ENCODE peak calls at places on chromosomes 2 and 18, in four cellular contexts. O, Y, S and L are unnamed samples.

GRCh38 chr18:37852464-37852863 is 286.9 kb upstream of the CELF4 start:
- DNase-seq in O (no peak), Y (no peak), S (no peak), L (no peak)

GRCh38 chr2:175180701-175181103 is 808 bp downstream of the ATP5MC3 start:
- DNase-seq in O (peak), Y (no peak), S (no peak), L (no peak)

GRCh38 chr18:7325126-7325430 is 94.2 kb downstream of the LRRC30 start:
- DNase-seq in O (no peak), Y (no peak), S (no peak), L (no peak)

GRCh38 chr2:159982270-159982669 is 80.1 kb downstream of the PLA2R1 start:
- DNase-seq in O (peak), Y (no peak), S (peak), L (peak)

GRCh38 chr18:48318481-48318880 is 90.7 kb downstream of the ZBTB7C start:
- DNase-seq in O (no peak), Y (no peak), S (no peak), L (no peak)

GRCh38 chr2:225270053-225270452 is 129.5 kb upstream of the NYAP2 start:
- DNase-seq in O (peak), Y (no peak), S (no peak), L (no peak)

GRCh38 chr2:33441235-33441810 is 35.1 kb upstream of the RASGRP3 start:
- DNase-seq in O (peak), Y (peak), S (peak), L (peak)

GRCh38 chr2:29841386-29842004 is 79.9 kb downstream of the ALK start:
- DNase-seq in O (peak), Y (no peak), S (no peak), L (peak)

GRCh38 chr2:16633632-16634430 is 31.8 kb downstream of the CYRIA start:
- DNase-seq in O (no peak), Y (no peak), S (no peak), L (peak)

GRCh38 chr2:96815326-96816126 is 542 bp upstream of the CNNM3 start:
- DNase-seq in O (peak), Y (peak), S (no peak), L (peak)

GRCh38 chr2:6866239-6866745 is 585 bp upstream of the CMPK2 start:
- DNase-seq in O (no peak), Y (peak), S (no peak), L (no peak)

GRCh38 chr18:37701967-37702366 is 136.4 kb upstream of the CELF4 start:
- DNase-seq in O (peak), Y (no peak), S (no peak), L (no peak)

GRCh38 chr18:51621103-51621969 is 423.9 kb upstream of the MEX3C start:
- DNase-seq in O (peak), Y (no peak), S (no peak), L (peak)

GRCh38 chr2:88765154-88765948 is 73.9 kb downstream of the RPIA start:
- DNase-seq in O (peak), Y (no peak), S (no peak), L (no peak)

GRCh38 chr2:212416126-212416525 is 122.5 kb downstream of the ERBB4 start:
- DNase-seq in O (no peak), Y (no peak), S (no peak), L (no peak)

GRCh38 chr2:176585791-176586190 is 316.5 kb downstream of the MTX2 start:
- DNase-seq in O (no peak), Y (no peak), S (no peak), L (peak)

GRCh38 chr2:33835926-33836325 is 236.8 kb upstream of the FAM98A start:
- DNase-seq in O (no peak), Y (no peak), S (no peak), L (no peak)

GRCh38 chr2:112121682-112122254 is 16.4 kb upstream of the FBLN7 start:
- DNase-seq in O (peak), Y (no peak), S (peak), L (peak)

GRCh38 chr2:239261336-239261735 is 139.5 kb downstream of the HDAC4 start:
- DNase-seq in O (no peak), Y (no peak), S (no peak), L (no peak)